ENCODE peak calls at places on chromosomes 3 and 15, in ten cellular contexts. Y is heart left ventricle, G is adipocyte, V is tibial nerve, E is ovary, I is upper lobe of right lung, P is astrocyte, A is SJSA1, L is NT2/D1, N is HCT116. K is an unnamed sample. For H3K27me3 and H3K9me3, the result is how much of the 10 kb centered on the place peaks cover.

GRCh38 chr3:70736009-70736408 is 423.6 kb upstream of the MDFIC2 start:
- DNase-seq in Y (no peak), G (peak), V (no peak), E (no peak), I (no peak), P (peak), A (no peak), L (no peak), N (no peak), K (no peak)

GRCh38 chr3:151124476-151124875 is 39.0 kb downstream of the MED12L start:
- DNase-seq in Y (no peak), G (no peak), V (no peak), E (no peak), I (no peak), P (peak), A (no peak), L (no peak), N (no peak), K (no peak)

GRCh38 chr15:53000412-53000811 is 210.3 kb upstream of the ONECUT1 start:
- DNase-seq in Y (no peak), G (no peak), V (no peak), E (no peak), I (no peak), P (no peak), A (no peak), L (no peak), N (no peak), K (no peak)

GRCh38 chr3:111012388-111013248 is 59.0 kb upstream of the NECTIN3 start:
- DNase-seq in Y (no peak), G (no peak), V (no peak), E (no peak), I (no peak), P (no peak), A (no peak), L (peak), N (peak), K (peak)

GRCh38 chr15:70729164-70729563 is 34.2 kb downstream of the UACA start:
- DNase-seq in Y (no peak), G (no peak), V (no peak), E (no peak), I (no peak), P (no peak), A (no peak), L (no peak), N (no peak), K (no peak)

GRCh38 chr3:106809633-106810460 is 567.4 kb upstream of the CCDC54 start:
- DNase-seq in Y (no peak), G (peak), V (no peak), E (no peak), I (no peak), P (no peak), A (no peak), L (no peak), N (no peak), K (no peak)

GRCh38 chr3:157081681-157082210 is 78.2 kb downstream of the CCNL1 start:
- DNase-seq in Y (peak), G (peak), V (peak), E (peak), I (peak), P (peak), A (peak), L (peak), N (peak), K (peak)

GRCh38 chr15:80152896-80153876 is at the start of gene FAH:
- DNase-seq in Y (no peak), G (peak), V (no peak), E (peak), I (no peak), P (peak), A (peak), L (no peak), N (no peak), K (peak)

GRCh38 chr3:182490601-182491485 is 302.5 kb upstream of the ATP11B start:
- DNase-seq in Y (no peak), G (peak), V (peak), E (no peak), I (no peak), P (peak), A (peak), L (peak), N (peak), K (no peak)

GRCh38 chr3:100226712-100227429 is 33.9 kb upstream of the TBC1D23 start:
- DNase-seq in Y (no peak), G (peak), V (no peak), E (no peak), I (no peak), P (peak), A (peak), L (no peak), N (no peak), K (no peak)

GRCh38 chr15:80836991-80837390 is 57.8 kb downstream of the CEMIP start:
- DNase-seq in Y (no peak), G (no peak), V (no peak), E (no peak), I (no peak), P (no peak), A (no peak), L (no peak), N (no peak), K (no peak)

GRCh38 chr15:40338921-40339620 is 1.7 kb downstream of the CCDC9B start:
- DNase-seq in Y (peak), G (peak), V (no peak), E (no peak), I (no peak), P (peak), A (peak), L (no peak), N (peak), K (peak)

GRCh38 chr15:79475312-79475711 is 43.2 kb downstream of the MINAR1 start:
- DNase-seq in Y (no peak), G (peak), V (no peak), E (no peak), I (no peak), P (peak), A (no peak), L (no peak), N (no peak), K (no peak)

GRCh38 chr15:63892794-63893441 is 59.2 kb upstream of the HERC1 start:
- DNase-seq in Y (no peak), G (no peak), V (no peak), E (no peak), I (peak), P (no peak), A (no peak), L (no peak), N (no peak), K (no peak)
- H3K4me3 ChIP-seq in Y (no peak), G (no peak), V (no peak), E (no peak), I (no peak), P (no peak), A (no peak), L (no peak), N (no peak), K (no peak)

GRCh38 chr3:10327592-10327991 is 6.7 kb upstream of the SEC13 start:
- DNase-seq in Y (no peak), G (no peak), V (no peak), E (no peak), I (no peak), P (no peak), A (no peak), L (no peak), N (no peak), K (no peak)

GRCh38 chr3:10328460-10329071 is 7.7 kb upstream of the SEC13 start:
- DNase-seq in Y (no peak), G (no peak), V (no peak), E (no peak), I (no peak), P (no peak), A (no peak), L (no peak), N (no peak), K (no peak)

GRCh38 chr3:10330319-10330718 is 9.4 kb upstream of the SEC13 start:
- DNase-seq in Y (no peak), G (no peak), V (no peak), E (no peak), I (peak), P (no peak), A (no peak), L (no peak), N (no peak), K (no peak)

GRCh38 chr3:10331320-10331719 is 10.4 kb upstream of the SEC13 start:
- DNase-seq in Y (no peak), G (no peak), V (no peak), E (no peak), I (no peak), P (no peak), A (no peak), L (no peak), N (no peak), K (no peak)

DNA sequence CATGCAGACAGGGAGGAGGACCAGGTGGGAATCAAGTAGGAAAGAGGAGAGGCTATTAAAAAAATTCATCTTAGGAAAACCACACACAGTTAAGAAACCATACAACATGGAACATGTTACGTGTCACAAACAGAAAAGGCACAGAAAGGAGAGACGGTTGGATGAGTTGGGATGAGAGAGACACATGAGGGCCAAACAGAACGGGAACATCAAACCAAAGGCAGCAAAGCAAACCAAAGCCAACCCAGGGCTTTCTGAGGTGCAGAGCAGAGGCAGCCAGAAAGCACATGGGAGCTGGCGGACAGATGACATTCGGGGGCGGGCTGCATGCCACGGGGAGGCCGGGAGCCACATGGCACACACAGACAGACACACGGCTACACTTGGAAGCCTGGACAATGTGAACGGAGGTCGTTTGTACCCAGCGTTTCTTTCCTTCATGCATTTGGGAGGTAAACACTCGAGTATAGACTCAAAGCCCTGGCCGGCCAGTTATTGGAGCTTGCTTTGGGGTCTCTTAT is 8.6 kb upstream of the SEC13 start:
- DNase-seq in Y (no peak), G (no peak), V (no peak), E (no peak), I (no peak), P (no peak), A (no peak), L (no peak), N (no peak), K (no peak)
- H3K27me3 ChIP-seq in Y (under half), G (half or more), V (under half), E (under half), I (under half), P (half or more), A (under half), L (under half), N (under half), K (under half)

DNA sequence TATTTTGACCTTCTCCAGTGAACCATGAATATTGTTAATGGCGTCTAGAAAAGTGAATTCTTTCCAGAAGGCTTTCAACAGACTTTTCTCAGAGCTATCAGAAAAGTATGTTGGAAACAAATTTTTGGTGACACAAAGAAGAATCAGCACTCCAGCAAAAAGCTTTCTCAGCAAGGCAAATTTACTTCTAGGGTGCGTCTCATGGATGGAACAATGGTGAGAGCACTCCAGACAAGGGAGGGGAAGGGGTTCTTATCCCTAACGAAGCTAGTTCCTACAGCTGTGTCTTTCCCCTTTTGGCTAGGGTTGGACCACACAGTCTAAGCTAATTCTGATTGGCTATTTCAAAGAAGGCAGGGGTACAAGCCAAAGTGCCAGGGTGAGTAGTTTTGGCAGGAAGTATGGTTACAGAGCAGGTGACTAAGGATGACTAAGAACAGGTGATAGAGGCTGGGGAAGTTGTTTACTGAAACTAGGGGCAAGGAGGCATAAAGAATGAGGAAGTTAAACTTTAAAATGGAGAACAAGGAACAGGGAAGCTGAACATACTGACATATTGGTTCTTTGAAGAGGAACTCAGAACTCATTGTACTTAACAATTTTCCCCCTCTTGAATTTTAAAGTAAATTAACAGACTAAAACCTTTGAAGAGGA is 959.8 kb downstream of the NAALADL2 start:
- DNase-seq in Y (no peak), G (no peak), V (no peak), E (no peak), I (no peak), P (peak), A (no peak), L (no peak), N (peak), K (no peak)
- H3K9me3 ChIP-seq in Y (half or more), G (under half), V (under half), E (under half), I (under half), P (under half), A (under half), L (half or more), N (under half), K (under half)

DNA sequence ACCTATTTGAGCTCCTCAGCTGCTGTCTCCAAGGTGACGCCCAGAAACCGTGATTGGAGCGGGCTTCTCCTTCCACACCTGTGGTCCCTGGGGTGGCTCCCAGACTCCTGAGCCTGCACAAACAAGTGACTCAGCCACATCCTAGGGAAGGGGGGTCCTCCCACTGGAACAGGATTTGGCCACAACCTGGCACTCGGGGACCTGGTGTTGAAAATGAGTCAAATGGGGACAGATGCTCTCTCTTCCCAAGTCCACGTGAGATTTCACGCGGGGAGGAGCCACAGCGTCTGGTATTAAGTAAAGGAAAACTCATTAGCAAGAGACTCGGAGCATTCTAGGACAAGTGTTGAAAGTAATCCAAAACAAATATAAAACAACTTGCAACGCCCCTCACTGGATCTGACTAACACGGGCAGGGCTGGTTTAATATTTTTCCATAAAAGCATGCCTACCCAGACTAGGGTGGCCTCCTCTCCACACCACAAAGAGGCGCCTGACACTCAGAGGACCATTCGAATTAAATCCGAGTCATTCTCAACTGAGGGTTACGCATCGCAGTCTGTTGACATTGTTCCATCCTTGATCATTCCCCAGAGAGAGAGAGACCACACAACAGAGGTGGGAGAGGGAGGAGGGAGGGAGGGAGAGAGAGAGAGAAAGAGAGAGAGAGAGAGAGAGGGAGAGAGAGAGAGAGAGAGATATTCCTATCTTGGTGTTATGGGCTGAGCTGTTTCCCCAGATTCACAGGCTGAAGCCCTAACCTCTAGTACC is 74.4 kb downstream of the MGLL start:
- DNase-seq in Y (peak), G (peak), V (peak), E (peak), I (peak), P (peak), A (peak), L (no peak), N (no peak), K (peak)
- H3K4me3 ChIP-seq in Y (no peak), G (peak), V (no peak), E (no peak), I (no peak), P (no peak), A (no peak), L (no peak), N (no peak), K (no peak)

DNA sequence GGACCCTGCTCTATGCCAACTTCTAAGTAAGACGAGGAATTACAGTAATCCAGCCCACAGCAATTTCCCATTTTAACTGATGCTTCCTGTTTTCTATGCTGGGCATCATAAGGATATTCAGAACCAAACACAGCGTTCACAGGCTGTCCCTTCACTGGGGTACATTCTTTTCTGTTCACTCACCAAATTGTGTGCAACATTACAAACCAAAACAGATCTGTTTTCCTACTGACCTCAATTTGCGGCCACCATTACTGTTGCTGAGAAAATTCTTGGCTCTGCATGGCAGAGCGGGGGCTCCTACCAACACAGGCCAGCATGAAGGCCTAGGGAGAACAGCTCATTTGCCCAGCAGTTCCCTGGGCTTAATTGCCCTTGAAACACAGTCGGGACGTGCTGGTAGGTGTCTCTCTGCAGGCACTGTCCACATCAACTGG is 76.5 kb downstream of the MYO1E start:
- DNase-seq in Y (no peak), G (peak), V (no peak), E (no peak), I (no peak), P (peak), A (peak), L (no peak), N (no peak), K (peak)
- H3K27me3 ChIP-seq in Y (under half), G (under half), V (under half), E (under half), I (under half), P (under half), A (under half), L (under half), N (under half), K (under half)

GRCh38 chr15:75138016-75138999 is 63.4 kb upstream of the C15orf39 start:
- DNase-seq in Y (no peak), G (peak), V (no peak), E (no peak), I (no peak), P (no peak), A (peak), L (peak), N (no peak), K (no peak)

GRCh38 chr15:75140080-75140879 is 61.4 kb upstream of the C15orf39 start:
- DNase-seq in Y (no peak), G (no peak), V (no peak), E (no peak), I (no peak), P (no peak), A (no peak), L (peak), N (no peak), K (no peak)

GRCh38 chr15:75143738-75144334 is 57.8 kb upstream of the C15orf39 start:
- DNase-seq in Y (no peak), G (no peak), V (no peak), E (no peak), I (no peak), P (no peak), A (no peak), L (no peak), N (no peak), K (no peak)

GRCh38 chr15:75145027-75145841 is 56.4 kb upstream of the C15orf39 start:
- DNase-seq in Y (no peak), G (no peak), V (no peak), E (no peak), I (no peak), P (no peak), A (peak), L (no peak), N (no peak), K (no peak)

DNA sequence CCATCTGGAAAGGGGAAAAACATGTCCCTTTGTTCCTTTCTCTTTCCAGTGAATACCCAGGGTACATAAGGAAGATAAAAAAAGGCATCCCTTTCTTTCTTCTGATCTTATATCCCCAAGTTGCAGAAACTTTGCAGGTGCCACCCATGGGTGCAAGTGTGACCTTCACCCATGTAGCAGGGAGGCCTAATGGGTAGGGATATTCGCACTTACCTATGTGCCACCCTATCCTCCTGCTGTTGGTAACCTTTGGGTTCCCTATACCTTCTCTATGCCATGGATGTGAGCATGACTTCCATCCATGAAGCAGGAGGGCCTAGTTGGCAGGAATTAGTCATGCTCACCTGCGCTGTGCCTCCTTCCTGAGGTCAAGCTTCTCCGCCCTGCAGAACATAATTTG is 59.2 kb upstream of the C15orf39 start:
- DNase-seq in Y (no peak), G (no peak), V (no peak), E (no peak), I (no peak), P (no peak), A (no peak), L (no peak), N (no peak), K (no peak)
- H3K9me3 ChIP-seq in Y (half or more), G (under half), V (under half), E (under half), I (under half), P (under half), A (under half), L (half or more), N (under half), K (under half)

GRCh38 chr15:43270676-43271306 is 4.1 kb upstream of the TGM5 start:
- DNase-seq in Y (no peak), G (no peak), V (no peak), E (no peak), I (no peak), P (no peak), A (no peak), L (no peak), N (no peak), K (no peak)
- H3K4me3 ChIP-seq in Y (no peak), G (no peak), V (no peak), E (no peak), I (no peak), P (no peak), A (no peak), L (no peak), N (no peak), K (no peak)

GRCh38 chr15:76060098-76060989 is 559 bp downstream of the TMEM266 start:
- DNase-seq in Y (no peak), G (no peak), V (no peak), E (no peak), I (no peak), P (no peak), A (peak), L (no peak), N (no peak), K (no peak)
- H3K27me3 ChIP-seq in Y (under half), G (half or more), V (under half), E (under half), I (under half), P (half or more), A (half or more), L (under half), N (under half), K (half or more)

DNA sequence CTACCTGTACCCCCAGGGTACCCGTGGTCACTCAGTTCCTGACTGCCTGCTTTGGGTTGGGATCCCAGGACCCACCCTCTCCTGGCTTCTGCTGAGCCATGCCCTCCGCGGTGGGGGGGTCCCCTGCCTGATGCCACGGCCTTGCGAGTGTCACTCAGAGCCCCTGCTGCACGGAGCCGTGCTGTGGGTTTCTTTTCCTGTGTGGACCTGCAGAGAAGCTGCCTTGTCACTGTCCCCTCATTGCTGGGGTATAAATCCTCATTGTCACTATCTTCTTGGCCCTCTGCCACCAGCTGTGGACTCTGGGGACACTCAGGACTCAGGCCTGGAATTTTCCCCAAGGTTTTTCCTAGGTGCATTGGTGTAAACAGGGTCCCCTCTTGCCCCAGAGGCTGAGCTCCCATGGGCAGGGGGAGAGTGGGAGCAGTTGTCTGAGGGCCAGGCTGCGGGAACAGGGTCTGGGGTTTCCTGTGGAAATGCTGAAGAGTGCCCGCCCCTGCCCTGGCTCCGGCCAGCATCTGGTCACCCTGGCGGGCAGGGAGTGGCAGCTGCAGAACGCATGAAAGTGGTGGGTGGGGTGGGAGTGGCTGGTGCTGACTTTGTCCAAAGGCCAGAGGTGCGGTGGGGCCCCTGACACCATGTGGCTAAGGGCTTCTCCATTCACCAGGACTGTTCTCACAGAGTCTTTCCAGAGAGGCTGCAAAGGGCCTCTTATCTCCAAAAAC is 191.7 kb downstream of the GOLGA6L6 start:
- DNase-seq in Y (peak), G (no peak), V (no peak), E (no peak), I (peak), P (no peak), A (no peak), L (no peak), N (no peak), K (no peak)
- H3K9me3 ChIP-seq in Y (under half), G (under half), V (under half), E (under half), I (under half), P (half or more), A (under half), L (under half), N (half or more), K (under half)